ENCODE peak calls at places on chromosomes 6 and 20, in six cellular contexts. V is neuronal stem cell, W is IMR-90, G is H9, Z is trophoblast cell, X is H1. A is an unnamed sample.

GRCh38 chr6:96899019-96899418 is 1.3 kb upstream of the NDUFAF4 start:
- DNase-seq in V (no peak), W (peak; percentile 55), G (no peak), Z (no peak), X (no peak), A (peak; percentile 61)

GRCh38 chr6:127348046-127348661 is 4.7 kb upstream of the ECHDC1 start:
- DNase-seq in V (no peak), W (no peak), G (no peak), Z (no peak), X (no peak), A (no peak)

GRCh38 chr6:133705731-133706130 is 183.2 kb upstream of the TCF21 start:
- DNase-seq in V (no peak), W (peak; percentile 82), G (no peak), Z (no peak), X (no peak), A (no peak)

GRCh38 chr6:154433477-154434241 is 76.8 kb downstream of the CNKSR3 start:
- DNase-seq in V (peak; percentile 54), W (no peak), G (no peak), Z (no peak), X (no peak), A (no peak)

GRCh38 chr6:34305982-34306702 is 57.3 kb upstream of the SMIM29 start:
- DNase-seq in V (no peak), W (peak; percentile 22), G (no peak), Z (no peak), X (no peak), A (peak; percentile 30)

GRCh38 chr6:145247677-145248419 is 487.5 kb downstream of the EPM2A start:
- DNase-seq in V (no peak), W (peak; percentile 98), G (no peak), Z (no peak), X (no peak), A (peak; percentile 87)

GRCh38 chr20:56572178-56572577 is 39.1 kb downstream of the FAM209B start:
- DNase-seq in V (no peak), W (no peak), G (no peak), Z (peak; percentile 50), X (no peak), A (peak; percentile 6)

GRCh38 chr6:122808121-122808885 is 19.2 kb downstream of the SMPDL3A start:
- DNase-seq in V (no peak), W (no peak), G (no peak), Z (peak; percentile 53), X (no peak), A (no peak)

GRCh38 chr6:132730560-132730959 is 16.7 kb upstream of the VNN1 start:
- DNase-seq in V (no peak), W (peak; percentile 94), G (no peak), Z (peak; percentile 15), X (no peak), A (peak; percentile 93)

GRCh38 chr20:56630506-56631317 is 1.6 kb downstream of the TFAP2C start:
- DNase-seq in V (no peak), W (no peak), G (peak; percentile 57), Z (peak; percentile 93), X (peak; percentile 80), A (no peak)

GRCh38 chr6:44100088-44100550 is 27.1 kb downstream of the MRPL14 start:
- DNase-seq in V (no peak), W (peak; percentile 37), G (no peak), Z (peak; percentile 64), X (no peak), A (peak; percentile 58)

GRCh38 chr6:37155394-37156312 is 14.3 kb upstream of the PIM1 start:
- DNase-seq in V (no peak), W (no peak), G (no peak), Z (no peak), X (no peak), A (no peak)

GRCh38 chr6:31979238-31979898 is 2.5 kb upstream of the C4A start:
- DNase-seq in V (no peak), W (no peak), G (no peak), Z (no peak), X (no peak), A (no peak)

GRCh38 chr20:62739067-62739466 is 30.4 kb downstream of the NTSR1 start:
- DNase-seq in V (no peak), W (no peak), G (no peak), Z (no peak), X (no peak), A (no peak)

GRCh38 chr20:63576311-63576710 is 2.3 kb upstream of the HELZ2 start:
- DNase-seq in V (no peak), W (no peak), G (no peak), Z (peak; percentile 12), X (no peak), A (no peak)

GRCh38 chr20:3103369-3104032 is 19.0 kb upstream of the AVP start:
- DNase-seq in V (no peak), W (no peak), G (no peak), Z (peak; percentile 31), X (no peak), A (no peak)

GRCh38 chr6:28747631-28748157 is 176.1 kb downstream of the TRIM27 start:
- DNase-seq in V (no peak), W (peak; percentile 84), G (peak; percentile 93), Z (peak; percentile 27), X (peak; percentile 86), A (peak; percentile 42)

GRCh38 chr6:4840169-4840568 is 64.0 kb downstream of the CDYL start:
- DNase-seq in V (no peak), W (no peak), G (no peak), Z (no peak), X (no peak), A (no peak)

GRCh38 chr6:43019152-43019551 is 2.3 kb upstream of the RRP36 start:
- DNase-seq in V (no peak), W (no peak), G (no peak), Z (no peak), X (no peak), A (no peak)

GRCh38 chr20:35290186-35290886 is 1.9 kb downstream of the FAM83C start:
- DNase-seq in V (no peak), W (no peak), G (no peak), Z (no peak), X (no peak), A (no peak)

GRCh38 chr6:32060966-32061655 is 22.9 kb downstream of the CYP21A2 start:
- DNase-seq in V (no peak), W (no peak), G (no peak), Z (no peak), X (no peak), A (no peak)

DNA sequence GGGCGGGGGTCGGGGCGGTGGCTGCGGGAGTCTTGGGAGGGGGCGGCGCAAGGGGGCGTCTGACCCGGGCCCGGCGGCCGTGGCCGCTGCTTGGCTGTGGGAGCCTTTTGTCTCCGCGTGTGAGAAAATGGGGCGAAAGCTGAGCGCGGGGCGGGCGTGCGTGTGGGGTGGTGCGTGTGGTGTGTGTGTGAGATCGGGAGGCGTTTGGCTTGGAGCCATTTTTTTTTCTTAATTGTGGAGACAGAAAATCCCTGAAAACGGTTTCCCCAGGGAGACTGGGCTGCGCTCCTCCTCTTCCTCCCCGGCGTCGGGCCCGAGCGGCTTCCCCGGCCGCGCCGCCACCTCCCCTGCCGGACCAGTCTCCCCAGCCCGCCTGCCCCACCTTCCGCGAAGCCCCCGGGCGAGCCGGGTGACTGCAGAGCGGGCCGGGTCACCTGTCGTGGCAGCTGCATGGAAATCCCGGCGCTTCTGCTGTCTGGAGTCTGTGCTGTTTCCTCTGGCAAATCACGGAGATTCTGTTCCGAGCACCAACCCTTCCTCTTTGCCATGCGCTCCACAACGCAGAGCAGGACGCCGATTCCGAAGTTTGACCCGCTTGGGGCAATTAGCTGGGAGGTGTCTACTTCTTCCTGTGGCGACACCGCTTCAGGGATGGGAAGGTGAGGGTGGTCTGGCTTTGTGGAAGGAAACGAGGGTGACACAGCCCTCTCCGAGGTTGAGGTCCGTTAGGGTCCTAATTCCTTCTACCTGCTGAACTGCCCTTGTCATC is 64.5 kb downstream of the GTF2H5 start:
- DNase-seq in V (peak; percentile 40), W (peak; percentile 63), G (peak; percentile 57), Z (peak; percentile 91), X (peak; percentile 74), A (peak; percentile 76)
- H2BK120ac ChIP-seq in V (no peak overlapping the region), W (no peak overlapping the region), G (no peak overlapping the region), Z (peak overlapping the region; percentile 70), X (no peak overlapping the region), A (peak overlapping the region; percentile 94)

GRCh38 chr20:49288250-49288751 is 10.4 kb upstream of the ZNFX1 start:
- DNase-seq in V (no peak), W (no peak), G (no peak), Z (peak; percentile 28), X (no peak), A (peak; percentile 6)

GRCh38 chr20:49287555-49288249 is 9.8 kb upstream of the ZNFX1 start:
- DNase-seq in V (no peak), W (peak; percentile 73), G (no peak), Z (peak; percentile 42), X (no peak), A (peak; percentile 41)

GRCh38 chr20:49285233-49285668 is 7.4 kb upstream of the ZNFX1 start:
- DNase-seq in V (no peak), W (no peak), G (no peak), Z (no peak), X (no peak), A (no peak)

GRCh38 chr20:49285813-49286494 is 8.1 kb upstream of the ZNFX1 start:
- DNase-seq in V (no peak), W (no peak), G (no peak), Z (no peak), X (no peak), A (no peak)

DNA sequence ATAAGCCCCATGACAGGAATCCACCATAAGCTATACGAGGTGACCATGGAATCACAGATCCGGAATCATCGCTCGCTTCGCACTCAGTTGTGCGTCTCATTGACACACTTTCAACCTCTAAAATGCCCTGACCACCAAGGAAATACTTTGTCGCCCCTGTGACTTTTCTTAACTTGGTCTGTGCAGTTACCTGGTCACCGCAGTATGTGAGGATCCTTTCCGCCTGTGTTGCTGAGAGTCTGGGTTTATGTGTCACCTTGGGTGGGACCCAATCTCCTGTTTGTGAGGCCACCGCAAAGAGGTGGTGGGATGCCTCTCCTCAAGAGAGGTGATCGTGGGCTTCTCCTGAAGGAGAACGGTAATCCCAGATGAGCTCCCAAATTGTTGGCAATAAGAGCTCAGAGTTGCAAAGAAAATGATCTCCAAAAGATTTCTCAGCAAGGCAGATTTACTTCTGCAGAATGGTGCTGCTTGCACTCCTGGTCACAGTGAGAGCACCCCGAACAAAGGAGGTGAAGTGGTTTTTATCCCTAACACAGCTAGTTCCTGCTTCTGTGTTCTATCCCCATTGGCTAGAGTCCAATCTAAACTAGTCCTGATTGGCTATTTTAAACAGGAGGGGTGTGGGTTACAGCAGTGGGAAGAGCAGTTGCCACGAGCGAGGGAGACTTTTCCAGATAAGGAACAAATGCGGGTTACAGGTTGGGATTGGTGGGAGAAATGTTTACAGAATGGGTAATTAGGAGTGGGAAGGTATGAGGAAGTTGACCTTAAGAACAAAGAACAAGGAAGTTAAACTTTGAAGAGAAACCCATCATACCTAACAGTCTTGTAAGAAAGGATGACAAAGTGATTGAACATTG is 9.1 kb upstream of the ZNFX1 start:
- DNase-seq in V (no peak), W (peak; percentile 36), G (no peak), Z (peak; percentile 63), X (no peak), A (peak; percentile 37)
- H3K9me3 ChIP-seq in V (peaks cover 47% of the 10 kb centered on the region), W (peaks cover 18% of the 10 kb centered on the region), G (no peaks in the 10 kb centered on the region), Z (peaks cover 12% of the 10 kb centered on the region), X (no peaks in the 10 kb centered on the region), A (peaks cover 17% of the 10 kb centered on the region)

GRCh38 chr6:169618526-169619490 is 83.0 kb downstream of the WDR27 start:
- DNase-seq in V (no peak), W (peak; percentile 97), G (no peak), Z (no peak), X (no peak), A (peak; percentile 61)
- H2BK120ac ChIP-seq in V (no peak overlapping the region), W (peak overlapping the region; percentile 91), G (no peak overlapping the region), Z (no peak overlapping the region), X (peak overlapping the region; percentile 82), A (peak overlapping the region; percentile 57)

GRCh38 chr20:60728705-60729104 is 523.4 kb upstream of the CDH4 start:
- DNase-seq in V (no peak), W (no peak), G (no peak), Z (no peak), X (no peak), A (no peak)
- H3K9me3 ChIP-seq in V (no peaks in the 10 kb centered on the region), W (peaks cover 5% of the 10 kb centered on the region), G (no peaks in the 10 kb centered on the region), Z (peaks cover 2% of the 10 kb centered on the region), X (peaks cover 2% of the 10 kb centered on the region), A (peaks cover 37% of the 10 kb centered on the region)

A was measured in mesenchymal stem cell.